ENCODE peak calls at places on chromosomes 7 and 10, in four cellular contexts. H, W, R and A are unnamed samples.

GRCh38 chr10:102279104-102279503 is 33.8 kb downstream of the GBF1 start:
- DNase-seq in W (no peak), H (no peak), R (no peak), A (no peak)

GRCh38 chr10:112362833-112363232 is 11.1 kb upstream of the ACSL5 start:
- DNase-seq in W (no peak), R (no peak), H (peak; percentile 32), A (no peak)

GRCh38 chr10:3193751-3194150 is 21.2 kb upstream of the PITRM1 start:
- DNase-seq in W (no peak), H (no peak), R (no peak), A (no peak)

GRCh38 chr10:92809845-92810244 is 38.5 kb upstream of the EXOC6 start:
- DNase-seq in H (no peak), R (no peak), W (no peak), A (no peak)

GRCh38 chr7:149635561-149636329 is 137.6 kb downstream of the ZNF467 start:
- DNase-seq in W (no peak), R (no peak), H (no peak), A (no peak)

GRCh38 chr7:92720604-92721350 is 115.6 kb downstream of the CDK6 start:
- DNase-seq in W (no peak), H (no peak), R (peak; percentile 29), A (no peak)

GRCh38 chr10:121527690-121528089 is 70.6 kb downstream of the FGFR2 start:
- DNase-seq in W (peak; percentile 56), H (peak; percentile 75), R (no peak), A (no peak)

GRCh38 chr7:149872419-149873073 is 1.2 kb upstream of the ATP6V0E2 start:
- DNase-seq in R (peak; percentile 50), W (peak; percentile 78), H (peak; percentile 92), A (no peak)

GRCh38 chr10:132248455-132249231 is 59.1 kb downstream of the STK32C start:
- DNase-seq in H (peak; percentile 29), R (peak; percentile 75), W (no peak), A (no peak)

GRCh38 chr7:130987092-130987491 is 253.1 kb upstream of the KLF14 start:
- DNase-seq in H (no peak), R (no peak), W (no peak), A (no peak)

GRCh38 chr10:118873080-118873737 is 118.4 kb upstream of the CACUL1 start:
- DNase-seq in R (no peak), H (peak; percentile 44), W (no peak), A (no peak)

GRCh38 chr10:86334515-86335085 is 32.0 kb downstream of the GRID1 start:
- DNase-seq in R (no peak), W (no peak), H (no peak), A (no peak)

GRCh38 chr7:17131060-17131345 is 167.4 kb upstream of the AHR start:
- DNase-seq in H (peak; percentile 66), W (no peak), R (no peak), A (no peak)

GRCh38 chr10:57161157-57161556 is 800.1 kb upstream of the ZWINT start:
- DNase-seq in H (no peak), W (no peak), R (no peak), A (no peak)

GRCh38 chr10:129854796-129855705 is 109.0 kb downstream of the EBF3 start:
- DNase-seq in H (no peak), W (no peak), R (no peak), A (no peak)

GRCh38 chr10:16417341-16417740 is 19.5 kb upstream of the PTER start:
- DNase-seq in R (no peak), H (no peak), W (no peak), A (no peak)

GRCh38 chr7:98880485-98880884 is 2.2 kb downstream of the TRRAP start:
- DNase-seq in H (no peak), W (no peak), R (no peak), A (no peak)

GRCh38 chr7:37982423-37982822 is 62.0 kb downstream of the EPDR1 start:
- DNase-seq in W (peak; percentile 31), H (no peak), R (no peak), A (no peak)

GRCh38 chr7:80216996-80217842 is 82.6 kb downstream of the GNAI1 start:
- DNase-seq in H (no peak), R (no peak), W (no peak), A (no peak)

GRCh38 chr10:121084029-121084674 is 233.0 kb downstream of the WDR11 start:
- DNase-seq in W (no peak), R (no peak), H (no peak), A (no peak)

DNA sequence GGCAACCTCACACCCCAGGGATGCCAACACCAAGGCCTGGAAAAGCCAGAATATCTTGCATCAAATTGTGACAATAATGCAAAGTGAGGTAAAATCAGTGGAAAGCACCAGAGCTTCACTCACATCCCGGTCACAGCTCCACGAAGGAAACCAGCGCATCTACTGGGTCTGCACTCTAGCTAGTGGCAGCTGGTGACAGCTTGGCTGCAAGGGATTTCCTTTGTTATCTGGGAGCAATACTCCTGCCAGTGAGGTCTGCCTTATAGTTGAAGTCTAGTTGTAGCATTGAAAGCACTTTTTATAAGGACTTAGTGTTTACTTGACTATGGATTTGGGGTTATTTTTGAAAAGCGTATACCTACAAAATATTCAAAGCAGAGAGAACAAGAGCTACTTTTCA is 26.0 kb downstream of the WDFY4 start:
- DNase-seq in W (no peak), R (no peak), H (no peak), A (no peak)
- H3K27ac ChIP-seq in W (no peak overlapping the region), R (no peak overlapping the region), H (no peak overlapping the region), A (no peak overlapping the region)

DNA sequence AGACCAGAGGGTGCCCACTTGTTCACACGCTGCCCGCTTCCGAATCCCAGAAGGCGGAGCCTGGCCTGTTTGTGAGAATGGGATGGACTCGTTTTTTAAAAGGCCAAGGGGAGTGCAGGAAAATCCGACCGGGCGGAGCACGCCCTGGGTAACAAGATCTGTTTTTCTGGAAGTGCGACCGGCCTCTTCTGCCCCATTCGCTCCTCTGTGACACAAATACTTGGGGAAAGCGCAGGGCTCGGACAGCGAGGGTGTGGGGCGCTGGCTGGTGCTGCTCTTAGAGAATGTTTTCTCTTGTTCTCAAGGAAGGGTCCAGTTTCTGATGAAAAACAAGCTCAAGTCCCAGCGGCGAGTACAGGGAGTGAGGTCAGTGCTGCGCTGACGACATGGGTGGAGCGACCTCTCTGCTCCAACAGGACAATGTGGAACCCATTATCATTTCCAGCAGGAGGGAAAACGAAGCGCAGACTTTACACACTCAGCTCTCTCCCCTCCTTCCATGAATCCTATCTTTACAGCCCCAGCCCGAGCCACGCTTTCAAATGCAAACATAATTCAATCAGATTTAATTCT is 1.3 kb downstream of the RADIL start:
- DNase-seq in R (no peak), W (peak; percentile 67), H (peak; percentile 63), A (no peak)
- H3K4me3 ChIP-seq in R (no peak overlapping the region), W (peak overlapping the region; percentile 36), H (peak overlapping the region; percentile 75), A (peak overlapping the region; percentile 39)

GRCh38 chr7:354597-355470 is 64.9 kb downstream of the FOXL3 start:
- DNase-seq in R (no peak), H (no peak), W (no peak), A (no peak)

GRCh38 chr7:351256-351655 is 61.3 kb downstream of the FOXL3 start:
- DNase-seq in W (no peak), R (no peak), H (no peak), A (no peak)

GRCh38 chr7:348962-349755 is 59.2 kb downstream of the FOXL3 start:
- DNase-seq in R (no peak), H (no peak), W (no peak), A (no peak)

GRCh38 chr7:353746-354325 is 63.9 kb downstream of the FOXL3 start:
- DNase-seq in R (no peak), H (no peak), W (no peak), A (no peak)

GRCh38 chr7:351681-352480 is 61.9 kb downstream of the FOXL3 start:
- DNase-seq in R (no peak), H (no peak), W (no peak), A (no peak)
- H3K27ac ChIP-seq in R (no peak overlapping the region), H (no peak overlapping the region), W (no peak overlapping the region), A (no peak overlapping the region)

DNA sequence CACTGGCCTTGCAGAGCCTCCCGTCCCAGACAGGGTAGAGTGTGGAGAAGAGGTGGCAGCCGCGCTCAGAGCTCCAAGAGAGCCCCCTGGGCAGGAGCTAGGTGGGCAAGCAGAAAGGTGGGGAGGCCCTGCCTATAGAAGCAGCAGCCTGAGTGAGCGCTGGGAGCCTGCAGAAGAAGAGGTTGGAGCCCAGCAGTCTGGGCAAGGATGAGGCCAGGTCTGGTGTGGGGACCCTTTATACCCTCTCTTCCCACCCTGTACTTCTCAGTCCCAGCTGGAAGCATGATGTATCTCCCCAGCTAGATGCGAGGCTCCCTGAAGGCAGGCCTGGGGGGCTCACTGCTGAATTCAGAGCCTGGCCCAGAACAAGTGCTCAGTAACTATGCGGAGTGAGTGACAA is 44.5 kb upstream of the ZMIZ1 start:
- DNase-seq in H (no peak), W (no peak), R (no peak), A (no peak)
- H3K4me3 ChIP-seq in H (no peak overlapping the region), W (no peak overlapping the region), R (no peak overlapping the region), A (no peak overlapping the region)